ENCODE peak calls at places on chromosomes 12 and 14, in nine cellular contexts. G is mucosa of descending colon, H is tibial artery, F is A673, E is A549, K is cardiac fibroblast, N is neural progenitor cell, C is endodermal cell, S is HCT116. U is an unnamed sample.
A peak's percentile ranks its signal among the peaks of the same experiment; 100 is the strongest.

GRCh38 chr14:21467620-21468019 is 9.1 kb downstream of the RAB2B start:
- DNase-seq in G (no peak), H (no peak), F (no peak), E (no peak), K (peak; percentile 90), N (no peak), C (no peak), S (no peak), U (peak; percentile 91)

GRCh38 chr14:98963610-98964009 is 308.4 kb downstream of the BCL11B start:
- DNase-seq in G (no peak), H (no peak), F (no peak), E (no peak), K (no peak), N (no peak), C (peak; percentile 65), S (no peak), U (no peak)

GRCh38 chr12:44875954-44876553 is at the start of gene NELL2:
- DNase-seq in G (peak; percentile 73), H (no peak), F (peak; percentile 96), E (peak; percentile 49), K (peak; percentile 26), N (peak; percentile 95), C (peak; percentile 96), S (no peak), U (peak; percentile 0)

GRCh38 chr12:65643595-65644386 is 180.5 kb upstream of the HMGA2 start:
- DNase-seq in G (no peak), H (no peak), F (no peak), E (no peak), K (no peak), N (no peak), C (no peak), S (no peak), U (peak; percentile 58)

GRCh38 chr14:68261092-68261842 is 441.7 kb downstream of the RAD51B start:
- DNase-seq in G (no peak), H (no peak), F (no peak), E (no peak), K (no peak), N (peak; percentile 83), C (peak; percentile 63), S (no peak), U (no peak)

GRCh38 chr14:20583908-20584307 is 3.9 kb downstream of the RNASE11 start:
- DNase-seq in G (no peak), H (no peak), F (no peak), E (no peak), K (no peak), N (no peak), C (no peak), S (no peak), U (no peak)

GRCh38 chr12:43277630-43278267 is 274.3 kb downstream of the ADAMTS20 start:
- DNase-seq in G (no peak), H (no peak), F (no peak), E (peak; percentile 31), K (peak; percentile 55), N (no peak), C (no peak), S (no peak), U (peak; percentile 56)

GRCh38 chr12:15334225-15334624 is 11.9 kb downstream of the PTPRO start:
- DNase-seq in G (no peak), H (no peak), F (no peak), E (no peak), K (no peak), N (no peak), C (no peak), S (no peak), U (no peak)

GRCh38 chr12:104286538-104287482 is 16.7 kb upstream of the EID3 start:
- DNase-seq in G (peak; percentile 95), H (peak; percentile 95), F (peak; percentile 97), E (peak; percentile 83), K (peak; percentile 99), N (peak; percentile 97), C (peak; percentile 98), S (peak; percentile 96), U (peak; percentile 99)

GRCh38 chr12:79547044-79547734 is 143.6 kb downstream of the PAWR start:
- DNase-seq in G (no peak), H (no peak), F (peak; percentile 9), E (peak; percentile 81), K (peak; percentile 65), N (peak; percentile 84), C (peak; percentile 94), S (peak; percentile 78), U (peak; percentile 85)

GRCh38 chr12:94421868-94422740 is 37.6 kb downstream of the CEP83 start:
- DNase-seq in G (no peak), H (no peak), F (no peak), E (no peak), K (no peak), N (no peak), C (peak; percentile 53), S (no peak), U (no peak)

GRCh38 chr14:103727313-103728000 is 11.8 kb downstream of the ZFYVE21 start:
- DNase-seq in G (peak; percentile 71), H (no peak), F (no peak), E (no peak), K (no peak), N (no peak), C (no peak), S (no peak), U (no peak)

GRCh38 chr14:101058571-101058970 is 155.0 kb upstream of the RTL1 start:
- DNase-seq in G (no peak), H (no peak), F (no peak), E (no peak), K (peak; percentile 6), N (no peak), C (no peak), S (no peak), U (peak; percentile 41)

GRCh38 chr12:25866586-25867378 is 91.7 kb upstream of the RASSF8 start:
- DNase-seq in G (no peak), H (no peak), F (peak; percentile 21), E (no peak), K (no peak), N (peak; percentile 57), C (no peak), S (no peak), U (no peak)

GRCh38 chr12:102172436-102172835 is 25.2 kb downstream of the PMCH start:
- DNase-seq in G (no peak), H (no peak), F (no peak), E (no peak), K (peak; percentile 87), N (no peak), C (no peak), S (no peak), U (peak; percentile 77)

GRCh38 chr12:92290016-92290685 is 144.5 kb upstream of the BTG1 start:
- DNase-seq in G (no peak), H (no peak), F (peak; percentile 31), E (no peak), K (peak; percentile 32), N (no peak), C (peak; percentile 25), S (no peak), U (peak; percentile 75)

GRCh38 chr12:20624718-20625117 is 70.4 kb upstream of the SLCO1C1 start:
- DNase-seq in G (no peak), H (no peak), F (peak; percentile 29), E (no peak), K (peak; percentile 63), N (peak; percentile 63), C (peak; percentile 86), S (peak; percentile 40), U (peak; percentile 34)
- TF ChIP-seq CTCF in G (no peak), H (peak; percentile 16), F (peak; percentile 53), E (peak; percentile 51), K (peak; percentile 32), N (peak; percentile 61), C (peak; percentile 87), S (peak; percentile 59), U (peak; percentile 54)

GRCh38 chr12:121241203-121241970 is 31.5 kb downstream of the P2RX4 start:
- DNase-seq in G (peak; percentile 30), H (no peak), F (no peak), E (no peak), K (no peak), N (no peak), C (no peak), S (no peak), U (no peak)
- H3K4me3 ChIP-seq in G (no peak overlapping the region), H (peak overlapping the region; percentile 39), F (no peak overlapping the region), E (no peak overlapping the region), K (no peak overlapping the region), N (no peak overlapping the region), C (no peak overlapping the region), S (no peak overlapping the region), U (no peak overlapping the region)

GRCh38 chr12:29517265-29517664 is 19.8 kb upstream of the OVCH1 start:
- DNase-seq in G (peak; percentile 21), H (no peak), F (peak; percentile 5), E (no peak), K (no peak), N (no peak), C (no peak), S (no peak), U (no peak)
- TF ChIP-seq CTCF in G (no peak), H (no peak), F (no peak), E (no peak), K (no peak), N (no peak), C (peak; percentile 39), S (peak; percentile 20), U (no peak)

GRCh38 chr14:54566152-54566409 is 847 bp upstream of the SAMD4A start:
- DNase-seq in G (no peak), H (no peak), F (no peak), E (no peak), K (no peak), N (no peak), C (no peak), S (no peak), U (no peak)

GRCh38 chr14:54564071-54564798 is 2.7 kb upstream of the SAMD4A start:
- DNase-seq in G (no peak), H (no peak), F (peak; percentile 67), E (peak; percentile 24), K (peak; percentile 65), N (peak; percentile 32), C (no peak), S (no peak), U (peak; percentile 73)

GRCh38 chr14:54566410-54567223 is at the start of gene SAMD4A:
- DNase-seq in G (peak; percentile 79), H (peak; percentile 85), F (peak; percentile 92), E (peak; percentile 68), K (peak; percentile 95), N (peak; percentile 84), C (peak; percentile 87), S (no peak), U (peak; percentile 90)

GRCh38 chr14:54564799-54565235 is 2.1 kb upstream of the SAMD4A start:
- DNase-seq in G (no peak), H (peak; percentile 40), F (peak; percentile 80), E (no peak), K (peak; percentile 78), N (peak; percentile 34), C (no peak), S (no peak), U (peak; percentile 85)

DNA sequence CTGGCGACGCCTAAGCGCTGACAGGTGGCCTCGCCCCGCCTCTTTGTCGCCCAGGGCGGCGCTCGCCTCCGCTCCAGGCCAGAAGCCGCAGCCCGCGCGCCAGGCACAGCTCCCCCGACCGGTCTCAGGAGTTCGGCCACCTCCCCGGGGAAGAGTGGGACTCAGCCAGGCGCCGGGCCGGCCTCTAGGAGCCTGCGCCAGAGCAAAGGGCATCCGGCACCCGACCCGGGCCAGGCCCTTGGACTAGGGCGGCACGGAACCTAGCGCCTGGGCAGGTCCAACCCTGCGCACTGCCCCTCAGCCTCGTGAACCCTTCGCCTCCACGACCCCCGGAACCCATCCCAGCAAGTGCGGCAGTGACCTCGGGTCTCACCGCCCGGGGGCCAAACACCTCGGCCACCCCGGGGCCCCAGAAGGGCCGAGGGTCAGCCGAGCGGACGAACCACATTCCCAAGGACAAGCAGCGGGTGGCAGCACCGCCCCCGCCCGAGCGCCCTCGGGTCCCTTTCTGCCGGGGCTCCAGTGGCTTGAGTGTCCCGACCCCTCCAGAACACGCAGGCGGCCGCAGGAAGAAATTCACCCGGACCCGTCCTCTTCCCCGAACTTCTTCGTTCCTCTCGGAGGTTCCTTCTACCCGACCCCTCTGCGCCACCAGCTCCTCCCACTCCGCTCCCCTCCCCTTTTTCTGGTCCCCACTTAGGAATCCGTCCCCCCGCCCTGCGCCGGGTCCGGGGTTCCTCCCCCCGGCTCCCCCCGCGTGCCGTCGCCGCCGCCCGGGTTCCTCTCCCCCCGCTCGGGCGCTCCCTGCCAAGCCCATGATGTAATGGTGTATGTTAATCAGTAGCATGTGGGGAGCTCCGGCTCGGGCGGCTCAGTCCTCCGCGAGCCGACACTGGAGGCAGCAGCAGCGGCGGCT is 1.4 kb upstream of the SAMD4A start:
- DNase-seq in G (peak; percentile 94), H (peak; percentile 97), F (peak; percentile 93), E (peak; percentile 88), K (peak; percentile 94), N (peak; percentile 88), C (peak; percentile 95), S (peak; percentile 79), U (peak; percentile 89)
- H3K4me3 ChIP-seq in G (peak overlapping the region; percentile 47), H (peak overlapping the region; percentile 86), F (peak overlapping the region; percentile 87), E (peak overlapping the region; percentile 75), K (peak overlapping the region; percentile 75), N (peak overlapping the region; percentile 61), C (peak overlapping the region; percentile 73), S (peak overlapping the region; percentile 61), U (peak overlapping the region; percentile 80)

U was measured in fibroblast of the aortic adventitia.